ENCODE peak calls at places on chromosome 22, in four cellular contexts. M, K, U and X are unnamed samples.

GRCh38 chr22:25395468-25395867 is 169.0 kb upstream of the GRK3 start:
- DNase-seq in M (no peak), K (no peak), U (no peak), X (no peak)

GRCh38 chr22:17046949-17047348 is 37.9 kb upstream of the IL17RA start:
- DNase-seq in M (no peak), K (no peak), U (no peak), X (no peak)

GRCh38 chr22:42080287-42080686 is 787 bp downstream of the SMDT1 start:
- DNase-seq in M (no peak), K (no peak), U (no peak), X (peak; percentile 35)

GRCh38 chr22:50717709-50718351 is 20.2 kb upstream of the ACR start:
- DNase-seq in M (no peak), K (no peak), U (no peak), X (no peak)

GRCh38 chr22:44743247-44743646 is 9.1 kb upstream of the ARHGAP8 start:
- DNase-seq in M (no peak), K (no peak), U (no peak), X (no peak)

GRCh38 chr22:17120281-17120680 is 879 bp downstream of the TMEM121B start:
- DNase-seq in M (no peak), K (peak; percentile 93), U (no peak), X (peak; percentile 71)

GRCh38 chr22:18110194-18110943 is at the start of gene TUBA8:
- DNase-seq in M (no peak), K (peak; percentile 66), U (no peak), X (no peak)

GRCh38 chr22:45998638-45999378 is 21.8 kb upstream of the WNT7B start:
- DNase-seq in M (no peak), K (no peak), U (no peak), X (no peak)

GRCh38 chr22:31929126-31929928 is 15.0 kb upstream of the YWHAH start:
- DNase-seq in M (no peak), K (no peak), U (no peak), X (no peak)

GRCh38 chr22:37566903-37567798 is 6.9 kb downstream of the CDC42EP1 start:
- DNase-seq in M (peak; percentile 63), K (peak; percentile 92), U (peak; percentile 61), X (peak; percentile 74)

GRCh38 chr22:24358105-24358836 is 69.1 kb upstream of the ADORA2A start:
- DNase-seq in M (no peak), K (no peak), U (no peak), X (no peak)

GRCh38 chr22:24357547-24357946 is 69.9 kb upstream of the ADORA2A start:
- DNase-seq in M (no peak), K (no peak), U (no peak), X (no peak)

GRCh38 chr22:24359452-24360120 is 67.8 kb upstream of the ADORA2A start:
- DNase-seq in M (no peak), K (no peak), U (peak; percentile 18), X (no peak)

GRCh38 chr22:24350627-24351026 is 76.8 kb upstream of the ADORA2A start:
- DNase-seq in M (no peak), K (no peak), U (no peak), X (no peak)

GRCh38 chr22:24355574-24355973 is 71.8 kb upstream of the ADORA2A start:
- DNase-seq in M (no peak), K (no peak), U (no peak), X (no peak)
- TF ChIP-seq HMGXB4 in M (no peak), K (no peak), U (no peak), X (no peak)

DNA sequence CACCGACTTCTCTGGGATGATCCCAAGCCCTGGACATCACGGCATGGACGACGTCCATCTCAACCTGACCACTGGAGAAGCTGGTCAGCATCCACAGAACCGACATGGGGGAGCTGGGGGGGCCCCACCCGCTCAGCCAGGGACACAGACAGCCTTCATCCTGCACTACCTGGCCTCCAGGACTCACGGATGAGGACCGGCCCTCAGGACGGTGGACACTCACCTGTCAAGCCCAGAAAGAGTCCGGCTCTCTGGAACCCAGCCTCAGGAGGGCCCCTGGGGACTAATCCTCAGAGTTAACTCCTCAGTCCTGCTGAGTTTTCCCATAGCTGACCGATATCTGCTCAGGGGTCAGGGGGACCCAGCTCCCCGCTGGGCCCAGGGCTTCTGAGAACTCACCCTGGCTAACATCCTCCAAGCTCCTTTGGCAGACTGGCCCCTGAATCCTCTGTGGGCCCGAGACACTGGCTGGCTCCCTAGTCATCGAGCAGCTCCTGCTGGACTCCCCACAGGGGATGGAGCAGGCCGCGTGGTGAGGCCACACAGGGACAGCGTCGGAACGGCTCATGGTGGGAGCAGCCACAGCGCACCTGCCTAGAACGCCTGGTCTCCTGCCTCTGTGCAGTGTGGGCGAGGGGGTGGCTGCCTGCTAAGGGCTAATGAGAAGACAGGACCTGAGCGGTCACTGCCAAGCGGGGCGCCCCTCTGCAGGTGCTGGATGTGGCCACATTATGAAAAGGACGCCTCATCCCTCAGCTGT is 649.2 kb downstream of the BRD1 start:
- DNase-seq in M (no peak), K (no peak), U (no peak), X (no peak)
- TF ChIP-seq HMGXB4 in M (no peak), K (no peak), U (no peak), X (no peak)

GRCh38 chr22:26846645-26847044 is 189.3 kb downstream of the MIAT start:
- DNase-seq in M (no peak), K (no peak), U (no peak), X (no peak)

GRCh38 chr22:26847816-26848215 is 190.4 kb downstream of the MIAT start:
- DNase-seq in M (no peak), K (no peak), U (no peak), X (no peak)

GRCh38 chr22:26845016-26845728 is 187.8 kb downstream of the MIAT start:
- DNase-seq in M (no peak), K (no peak), U (no peak), X (no peak)

GRCh38 chr22:26848244-26848920 is 191.0 kb downstream of the MIAT start:
- DNase-seq in M (no peak), K (no peak), U (no peak), X (no peak)

DNA sequence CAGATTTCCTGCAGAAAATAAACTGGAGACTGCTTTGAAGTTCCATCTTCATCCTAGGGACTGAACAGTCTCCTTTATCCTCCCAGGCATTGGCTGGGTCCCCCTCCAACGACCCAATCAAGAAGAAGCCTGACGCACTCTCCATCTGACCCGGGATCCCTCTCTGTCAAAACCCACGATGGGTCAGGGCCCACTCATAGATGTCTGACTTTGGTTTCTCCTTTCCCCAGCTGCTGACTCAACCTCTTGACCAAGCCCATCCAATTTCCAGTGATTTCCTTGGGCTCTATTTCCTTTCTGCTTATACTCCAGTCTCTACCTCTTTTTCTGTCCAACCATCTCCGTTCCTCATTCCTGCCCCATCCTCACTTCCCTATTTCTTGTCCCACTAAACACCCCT is 189.7 kb downstream of the MIAT start:
- DNase-seq in M (no peak), K (no peak), U (no peak), X (no peak)
- TF ChIP-seq HMGXB4 in M (no peak), K (no peak), U (no peak), X (no peak)

GRCh38 chr22:34709641-34710040 is 356.3 kb upstream of the ISX start:
- DNase-seq in M (no peak), K (no peak), U (no peak), X (no peak)
- TF ChIP-seq HMGXB4 in M (no peak), K (no peak), U (no peak), X (no peak)

GRCh38 chr22:19875531-19876313 is 21.0 kb upstream of the GNB1L start:
- DNase-seq in M (no peak), K (peak; percentile 7), U (no peak), X (peak; percentile 77)
- TF ChIP-seq HMGXB4 in M (no peak), K (no peak), U (no peak), X (no peak)

GRCh38 chr22:39522567-39523300 is 2.4 kb downstream of the ATF4 start:
- DNase-seq in M (peak; percentile 32), K (no peak), U (no peak), X (no peak)
- TF ChIP-seq HMGXB4 in M (peak; percentile 14), K (no peak), U (no peak), X (no peak)

DNA sequence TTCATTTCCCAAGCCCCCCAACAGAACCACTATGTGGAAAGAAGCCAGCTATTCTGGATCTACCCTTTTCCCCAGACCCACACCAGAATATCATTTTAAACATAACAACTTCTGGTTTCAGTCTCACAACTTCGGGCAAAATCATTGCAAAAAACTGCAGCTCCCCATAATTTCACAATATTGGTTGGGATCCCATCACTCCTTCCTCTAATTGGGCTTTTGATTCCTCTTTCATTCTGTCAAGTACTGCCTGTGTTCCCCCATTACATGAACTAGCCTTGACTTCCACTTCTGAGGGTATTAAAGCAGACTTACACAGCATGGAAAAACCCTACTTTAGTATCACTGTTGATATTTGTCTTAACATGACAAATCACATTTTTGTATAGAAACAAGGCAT is 4.1 kb upstream of the APOL3 start:
- DNase-seq in M (no peak), K (no peak), U (no peak), X (no peak)
- TF ChIP-seq HMGXB4 in M (no peak), K (no peak), U (no peak), X (no peak)

GRCh38 chr22:26573026-26573662 is 16.8 kb downstream of the TPST2 start:
- DNase-seq in M (no peak), K (no peak), U (no peak), X (peak; percentile 84)
- TF ChIP-seq HMGXB4 in M (no peak), K (no peak), U (no peak), X (no peak)

DNA sequence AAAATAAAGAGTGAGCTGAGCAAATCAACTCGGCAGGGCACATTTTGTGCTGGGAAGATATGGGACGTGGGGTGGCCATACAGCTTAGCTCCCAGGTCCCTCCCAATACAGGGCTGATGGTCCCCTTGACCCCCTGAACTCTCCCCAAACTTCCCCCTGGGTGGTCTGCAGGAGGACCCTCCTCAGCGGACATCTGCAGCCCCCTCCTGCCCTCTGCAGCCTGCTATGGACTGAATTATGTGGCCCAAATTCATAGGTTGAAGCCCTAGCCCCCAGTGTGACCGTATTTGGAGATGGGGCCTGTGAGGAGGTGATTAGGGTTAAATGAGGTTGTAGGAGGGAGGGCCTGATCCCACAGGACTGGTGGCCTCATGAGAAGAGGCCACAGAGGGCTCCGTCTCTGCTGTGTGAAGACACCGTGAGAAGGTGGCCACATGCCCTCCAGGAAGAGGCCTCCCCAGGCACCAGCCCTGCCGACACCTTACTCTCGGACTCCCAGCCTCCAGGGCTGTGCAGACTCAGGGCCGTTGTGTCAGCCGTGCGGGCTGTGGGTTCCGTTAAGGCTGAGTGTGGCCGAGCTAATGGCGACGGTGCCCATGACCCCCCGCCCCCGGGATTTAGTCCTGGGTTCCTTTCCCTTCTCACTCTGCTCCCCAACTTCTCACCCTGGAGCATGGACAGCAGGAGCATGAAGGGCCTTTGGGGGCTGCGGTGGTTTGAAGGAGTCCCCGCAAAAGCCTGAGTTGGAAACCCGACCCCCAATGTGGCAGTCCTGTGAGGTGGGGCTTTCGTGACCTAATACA is 1042.8 kb downstream of the BRD1 start:
- DNase-seq in M (no peak), K (no peak), U (no peak), X (no peak)
- TF ChIP-seq HMGXB4 in M (no peak), K (no peak), U (no peak), X (no peak)